ENCODE peak calls at places on chromosomes 13 and 19, in seven cellular contexts. Y is T-helper 1 cell, W is NCI-H1105, N is heart right ventricle, L is tibial artery, K is HL-60, U is skeletal muscle cell. Z is an unnamed sample.

GRCh38 chr19:47402504-47402903 is 16.8 kb downstream of the MEIS3 start:
- DNase-seq in N (no peak), Y (no peak), K (no peak), U (no peak), L (no peak), W (no peak), Z (no peak)

GRCh38 chr13:38872693-38873092 is 117.9 kb downstream of the STOML3 start:
- DNase-seq in U (no peak), Y (no peak), W (peak; percentile 54), N (peak; percentile 24), K (no peak), L (no peak), Z (peak; percentile 39)

GRCh38 chr19:48506138-48506733 is 5.4 kb downstream of the LMTK3 start:
- DNase-seq in L (peak; percentile 59), U (no peak), W (no peak), N (no peak), K (peak; percentile 45), Y (no peak), Z (no peak)

GRCh38 chr13:78875792-78876580 is 217.0 kb upstream of the OBI1 start:
- DNase-seq in U (no peak), Y (no peak), L (no peak), K (no peak), W (no peak), N (no peak), Z (no peak)

GRCh38 chr13:36282818-36283432 is 14.7 kb downstream of the CCDC169 start:
- DNase-seq in L (no peak), K (no peak), Y (no peak), W (peak; percentile 15), N (no peak), U (no peak), Z (peak; percentile 38)

GRCh38 chr19:15488489-15489226 is 9.4 kb upstream of the PGLYRP2 start:
- DNase-seq in U (no peak), Y (no peak), K (no peak), N (no peak), L (no peak), W (no peak), Z (no peak)

GRCh38 chr13:31119966-31120733 is 41.6 kb downstream of the HSPH1 start:
- DNase-seq in K (no peak), U (no peak), W (no peak), N (no peak), Y (no peak), L (no peak), Z (no peak)

GRCh38 chr19:41882568-41883462 is at the start of gene ARHGEF1:
- DNase-seq in N (peak; percentile 74), W (no peak), L (peak; percentile 74), Y (peak; percentile 48), U (no peak), K (no peak), Z (no peak)

GRCh38 chr13:101449971-101450748 is 2.3 kb upstream of the ITGBL1 start:
- DNase-seq in N (no peak), L (no peak), U (peak; percentile 73), Y (no peak), K (no peak), W (no peak), Z (peak; percentile 70)

GRCh38 chr19:41111296-41111695 is 2.9 kb upstream of the CYP2F1 start:
- DNase-seq in K (no peak), L (no peak), Y (no peak), W (no peak), N (no peak), U (no peak), Z (no peak)

GRCh38 chr19:48674216-48674809 is 1.5 kb upstream of the NTN5 start:
- DNase-seq in K (no peak), Y (no peak), N (no peak), L (no peak), U (no peak), W (no peak), Z (no peak)

GRCh38 chr19:10390652-10391286 is 10.4 kb upstream of the TYK2 start:
- DNase-seq in N (peak; percentile 76), U (no peak), K (no peak), L (peak; percentile 80), Y (peak; percentile 55), W (peak; percentile 67), Z (peak; percentile 62)

GRCh38 chr13:110366733-110367132 is 59.6 kb downstream of the COL4A2 start:
- DNase-seq in K (no peak), Y (no peak), W (no peak), U (no peak), L (no peak), N (no peak), Z (no peak)

GRCh38 chr13:20064128-20064527 is 96.7 kb downstream of the GJA3 start:
- DNase-seq in Y (no peak), N (no peak), U (peak; percentile 7), K (no peak), L (no peak), W (no peak), Z (peak; percentile 64)

Z was measured in astrocyte of the cerebellum.